ENCODE peak calls at places on chromosomes 13 and 19, in seven cellular contexts. V, P, L, C, N, A and D are unnamed samples.

GRCh38 chr13:41848435-41849255 is 112.3 kb downstream of the VWA8 start:
- DNase-seq in N (no peak), V (peak; percentile 52), L (peak; percentile 18), A (no peak), C (no peak), P (no peak), D (no peak)

GRCh38 chr19:33755314-33756020 is 41.2 kb upstream of the KCTD15 start:
- DNase-seq in P (no peak), A (no peak), C (no peak), L (no peak), N (no peak), V (no peak), D (no peak)

GRCh38 chr13:111117961-111118360 is 2.9 kb downstream of the ARHGEF7 start:
- DNase-seq in C (no peak), N (no peak), V (no peak), P (no peak), A (no peak), L (no peak), D (no peak)

GRCh38 chr13:40485611-40486517 is 180.6 kb downstream of the FOXO1 start:
- DNase-seq in P (no peak), C (no peak), N (no peak), L (no peak), V (no peak), A (no peak), D (no peak)

GRCh38 chr13:37503287-37503686 is 95.3 kb downstream of the POSTN start:
- DNase-seq in V (no peak), L (no peak), N (no peak), P (no peak), A (no peak), C (no peak), D (no peak)

GRCh38 chr19:47209323-47210179 is 21.4 kb downstream of the BBC3 start:
- DNase-seq in N (peak; percentile 89), A (no peak), L (no peak), V (peak; percentile 76), C (no peak), P (no peak), D (peak; percentile 43)

GRCh38 chr19:42352216-42352892 is 26.9 kb downstream of the MEGF8 start:
- DNase-seq in A (no peak), V (peak; percentile 8), L (peak; percentile 52), N (peak; percentile 6), C (no peak), P (peak; percentile 20), D (no peak)

GRCh38 chr13:33728271-33729037 is 89.5 kb upstream of the RFC3 start:
- DNase-seq in A (no peak), N (no peak), L (no peak), P (no peak), V (no peak), C (no peak), D (no peak)

GRCh38 chr13:112453874-112454647 is 77.9 kb downstream of the SPACA7 start:
- DNase-seq in L (no peak), N (no peak), V (no peak), P (no peak), A (no peak), C (no peak), D (peak; percentile 25)

GRCh38 chr19:33532859-33533455 is 11.4 kb upstream of the PEPD start:
- DNase-seq in N (no peak), P (peak; percentile 14), A (no peak), C (no peak), L (peak; percentile 76), V (no peak), D (peak; percentile 83)

GRCh38 chr19:18659281-18660050 is 22.6 kb downstream of the KLHL26 start:
- DNase-seq in V (no peak), N (peak; percentile 43), L (no peak), P (no peak), C (no peak), A (peak; percentile 24), D (no peak)

GRCh38 chr13:94329754-94330551 is 149.5 kb downstream of the DCT start:
- DNase-seq in P (no peak), N (peak; percentile 94), A (peak; percentile 15), C (no peak), V (peak; percentile 95), L (no peak), D (no peak)

GRCh38 chr19:15502264-15502663 is 6.1 kb upstream of the CYP4F22 start:
- DNase-seq in L (no peak), A (no peak), N (no peak), V (no peak), C (no peak), P (no peak), D (no peak)

GRCh38 chr13:45564108-45564507 is 51.4 kb downstream of the ERICH6B start:
- DNase-seq in A (no peak), L (peak; percentile 21), N (peak; percentile 70), V (peak; percentile 81), C (no peak), P (peak; percentile 8), D (no peak)

GRCh38 chr13:44652223-44652622 is 76.1 kb upstream of the TSC22D1 start:
- DNase-seq in L (no peak), V (no peak), C (no peak), P (no peak), A (no peak), N (no peak), D (no peak)

GRCh38 chr13:51328488-51328887 is 11.0 kb upstream of the SERPINE3 start:
- DNase-seq in N (no peak), C (peak; percentile 77), V (no peak), A (no peak), P (peak; percentile 69), L (peak; percentile 92), D (peak; percentile 94)

GRCh38 chr19:45156231-45156630 is 4.6 kb downstream of the NKPD1 start:
- DNase-seq in N (peak; percentile 25), L (no peak), C (no peak), A (no peak), P (no peak), V (no peak), D (peak; percentile 71)

GRCh38 chr13:47039106-47039505 is 142.3 kb upstream of the HTR2A start:
- DNase-seq in P (no peak), A (peak; percentile 1), L (no peak), C (no peak), N (peak; percentile 72), V (peak; percentile 89), D (no peak)

GRCh38 chr19:2145831-2146241 is 5.5 kb downstream of the AP3D1 start:
- DNase-seq in P (no peak), C (no peak), A (no peak), L (no peak), V (peak; percentile 21), N (no peak), D (no peak)

GRCh38 chr13:113533441-113533840 is 42.9 kb upstream of the DCUN1D2 start:
- DNase-seq in N (no peak), C (no peak), A (peak; percentile 99), P (no peak), L (peak; percentile 42), V (peak; percentile 65), D (no peak)
- H3K4me2 ChIP-seq in N (no peak overlapping the region), C (no peak overlapping the region), A (peak overlapping the region; percentile 54), P (no peak overlapping the region), L (no peak overlapping the region), V (peak overlapping the region; percentile 2), D (no peak overlapping the region)

DNA sequence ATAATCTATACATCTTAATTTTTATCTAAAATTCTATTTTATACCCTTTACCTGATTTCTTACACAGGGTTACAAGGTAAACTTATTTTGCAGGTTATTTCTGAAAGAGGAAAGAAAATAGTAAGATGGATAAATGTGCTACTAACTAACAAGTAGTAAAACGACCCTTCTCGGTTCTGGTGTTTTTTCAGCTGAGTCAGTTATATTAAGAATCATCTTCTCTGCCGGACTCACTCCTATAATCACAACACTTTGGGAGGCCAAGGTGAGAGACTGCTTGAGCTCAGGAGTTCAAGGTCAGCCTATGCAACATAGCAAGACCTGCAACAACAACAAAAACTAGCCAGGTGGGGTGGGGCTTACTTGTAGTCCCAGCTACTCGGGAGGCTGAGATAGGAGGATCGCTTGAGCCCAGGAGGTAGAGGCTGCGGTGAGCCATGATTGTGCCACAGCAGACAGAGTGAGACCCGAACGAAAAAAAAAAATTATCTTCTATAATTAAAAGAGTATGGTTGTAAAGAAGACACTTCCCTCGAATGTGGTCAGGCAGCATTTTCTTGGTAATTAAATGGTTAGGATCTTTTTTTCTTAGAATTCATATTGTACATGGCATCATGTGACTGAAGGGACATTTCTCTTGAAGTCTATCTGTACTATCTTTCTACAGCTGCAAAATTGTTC is 27.9 kb upstream of the RCBTB2 start:
- DNase-seq in V (no peak), P (no peak), C (no peak), A (no peak), N (no peak), L (no peak), D (no peak)
- H4K8ac ChIP-seq in V (no peak overlapping the region), P (no peak overlapping the region), C (no peak overlapping the region), A (no peak overlapping the region), N (no peak overlapping the region), L (no peak overlapping the region), D (no peak overlapping the region)

DNA sequence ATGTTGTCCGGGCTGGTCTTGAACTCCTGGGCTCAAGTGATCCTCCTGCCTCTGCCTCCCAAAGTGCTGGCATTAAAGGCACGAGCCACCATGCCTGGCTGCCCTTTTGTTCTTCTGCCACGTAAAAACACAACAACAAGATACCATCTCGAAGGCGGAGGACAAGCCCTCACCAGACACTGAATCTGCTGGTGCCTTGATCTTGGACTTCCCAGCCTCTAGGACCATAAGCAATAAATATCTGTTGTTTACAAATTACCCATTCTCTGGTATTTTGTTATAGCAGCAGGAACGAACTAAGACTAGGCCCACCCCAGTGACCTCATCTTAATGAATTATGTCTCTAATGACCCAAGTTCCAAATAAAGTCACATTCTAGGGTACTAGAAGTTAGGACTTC is 128.4 kb upstream of the CACNA1A start:
- DNase-seq in L (no peak), A (no peak), C (no peak), V (no peak), P (no peak), N (no peak), D (no peak)
- H3K4me2 ChIP-seq in L (no peak overlapping the region), A (no peak overlapping the region), C (no peak overlapping the region), V (no peak overlapping the region), P (no peak overlapping the region), N (no peak overlapping the region), D (no peak overlapping the region)

GRCh38 chr13:73962284-73962683 is 171.9 kb downstream of the KLF12 start:
- DNase-seq in V (no peak), P (no peak), L (no peak), N (no peak), C (no peak), A (no peak), D (no peak)

GRCh38 chr13:73967397-73968165 is 166.6 kb downstream of the KLF12 start:
- DNase-seq in C (no peak), V (no peak), A (no peak), L (no peak), P (no peak), N (no peak), D (no peak)

GRCh38 chr13:73961181-73961580 is 173.0 kb downstream of the KLF12 start:
- DNase-seq in V (no peak), P (no peak), L (no peak), N (no peak), C (no peak), A (no peak), D (no peak)

GRCh38 chr13:73970413-73971055 is 163.7 kb downstream of the KLF12 start:
- DNase-seq in P (no peak), N (no peak), V (no peak), C (no peak), A (no peak), L (no peak), D (no peak)

DNA sequence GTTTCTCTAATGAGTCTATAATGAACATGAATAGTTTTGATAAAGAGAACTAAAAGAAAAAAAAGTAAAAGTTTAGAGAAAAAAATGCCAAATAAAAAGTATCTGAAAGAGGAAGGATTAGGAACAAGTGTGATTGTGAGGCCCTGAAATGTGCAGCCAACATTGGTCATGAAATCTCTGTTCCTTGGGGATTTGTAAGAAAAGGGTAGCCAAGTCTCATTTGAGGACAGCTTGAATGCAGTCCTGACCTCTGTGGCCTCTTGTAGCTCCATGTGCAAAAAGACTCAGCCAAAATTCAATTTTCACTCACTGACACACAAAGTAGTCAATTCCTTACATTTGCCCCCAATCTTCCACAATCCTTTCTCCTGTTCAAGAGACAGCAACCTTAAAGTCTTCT is 167.9 kb downstream of the KLF12 start:
- DNase-seq in N (no peak), L (no peak), P (no peak), V (no peak), A (no peak), C (no peak), D (no peak)
- H4K8ac ChIP-seq in N (no peak overlapping the region), L (no peak overlapping the region), P (no peak overlapping the region), V (no peak overlapping the region), A (no peak overlapping the region), C (no peak overlapping the region), D (no peak overlapping the region)